ENCODE peak calls at places on chromosomes 7 and 10, in seven cellular contexts. F is NCI-H1092; G is HuH-7; M is substantia nigra; Z is CD4-positive, CD25-positive, alpha-beta regulatory T cell; V is iPS DF 19.7; S is mucosa of gallbladder. J is an unnamed sample.

GRCh38 chr10:1418031-1418550 is 319.2 kb downstream of the ADARB2 start:
- DNase-seq in Z (no peak), F (no peak), V (no peak), M (no peak), S (no peak), G (no peak), J (no peak)

GRCh38 chr7:139159900-139160675 is 50.6 kb upstream of the ZC3HAV1 start:
- DNase-seq in M (no peak), Z (no peak), F (no peak), G (no peak), V (no peak), S (no peak), J (no peak)

GRCh38 chr10:125782661-125783060 is 7.0 kb upstream of the MMP21 start:
- DNase-seq in V (no peak), F (no peak), S (no peak), M (no peak), Z (no peak), G (no peak), J (no peak)

GRCh38 chr7:141975806-141976523 is 2.4 kb upstream of the TAS2R38 start:
- DNase-seq in V (peak), Z (peak), F (peak), S (peak), M (peak), G (peak), J (peak)

GRCh38 chr7:1219516-1219915 is 13.2 kb upstream of the UNCX start:
- DNase-seq in Z (no peak), G (no peak), M (no peak), V (no peak), S (no peak), F (no peak), J (no peak)

GRCh38 chr7:1545417-1546246 is 10.4 kb downstream of the TMEM184A start:
- DNase-seq in G (no peak), Z (no peak), M (no peak), S (no peak), F (no peak), V (no peak), J (no peak)

GRCh38 chr7:100967292-100967863 is 2.0 kb upstream of the MUC12 start:
- DNase-seq in V (no peak), G (no peak), M (no peak), F (no peak), S (no peak), Z (no peak), J (no peak)

GRCh38 chr10:90430186-90430585 is 427.7 kb downstream of the HTR7 start:
- DNase-seq in V (no peak), Z (no peak), G (no peak), F (no peak), M (no peak), S (no peak), J (no peak)

GRCh38 chr7:88758355-88759215 is 915 bp upstream of the ZNF804B start:
- DNase-seq in M (no peak), V (no peak), S (no peak), G (peak), F (no peak), Z (no peak), J (no peak)

GRCh38 chr10:103685880-103686669 is 169.3 kb downstream of the SH3PXD2A start:
- DNase-seq in G (peak), S (peak), F (peak), M (peak), Z (peak), V (no peak), J (no peak)

GRCh38 chr10:50593523-50593922 is 30.2 kb downstream of the SGMS1 start:
- DNase-seq in F (no peak), M (no peak), G (no peak), V (no peak), Z (no peak), S (no peak), J (no peak)

GRCh38 chr10:5981529-5981928 is 4.2 kb upstream of the IL15RA start:
- DNase-seq in M (no peak), G (no peak), S (no peak), V (no peak), F (no peak), Z (no peak), J (no peak)

GRCh38 chr7:154409703-154410311 is 357.6 kb downstream of the DPP6 start:
- DNase-seq in V (no peak), S (peak), G (peak), F (no peak), Z (no peak), M (no peak), J (no peak)

GRCh38 chr7:114048386-114049235 is 129.8 kb upstream of the PPP1R3A start:
- DNase-seq in M (no peak), F (no peak), V (no peak), G (peak), Z (no peak), S (no peak), J (no peak)

GRCh38 chr7:20165146-20165510 is 52.1 kb downstream of the MACC1 start:
- DNase-seq in M (no peak), G (no peak), S (no peak), F (no peak), V (no peak), Z (no peak), J (no peak)

GRCh38 chr10:14560794-14561765 is 213.6 kb downstream of the FAM107B start:
- DNase-seq in Z (peak), S (no peak), M (no peak), G (no peak), F (no peak), V (no peak), J (no peak)

GRCh38 chr7:129530881-129531391 is 28.6 kb downstream of the SMKR1 start:
- DNase-seq in M (no peak), F (no peak), Z (no peak), G (no peak), V (no peak), S (no peak), J (peak)

GRCh38 chr7:22853674-22854157 is 31.1 kb upstream of the TOMM7 start:
- DNase-seq in Z (peak), F (no peak), S (no peak), G (no peak), M (no peak), V (no peak), J (no peak)

GRCh38 chr7:75572396-75572795 is 80.3 kb downstream of the SPDYE5 start:
- DNase-seq in Z (no peak), M (no peak), V (no peak), S (no peak), G (no peak), F (no peak), J (no peak)